ENCODE peak calls at places on chromosomes 5 and 9, in four cellular contexts. Z is GM12878, M is A549, A is K562. X is an unnamed sample.

GRCh38 chr9:8736805-8737204 is 937.2 kb upstream of the DMAC1 start:
- DNase-seq in M (no peak), Z (no peak), A (no peak), X (no peak)

GRCh38 chr9:131274674-131275331 is 1.5 kb downstream of the FAM78A start:
- DNase-seq in A (peak; percentile 69), Z (no peak), M (no peak), X (no peak)

GRCh38 chr5:42636425-42636824 is 120.2 kb upstream of the CCDC152 start:
- DNase-seq in Z (no peak), A (peak; percentile 22), M (no peak), X (no peak)

GRCh38 chr5:82991059-82991458 is 86.1 kb downstream of the TMEM167A start:
- DNase-seq in A (no peak), M (no peak), Z (no peak), X (no peak)

GRCh38 chr9:76921161-76921560 is 15.2 kb upstream of the PRUNE2 start:
- DNase-seq in Z (no peak), M (no peak), A (no peak), X (no peak)

GRCh38 chr9:132241840-132242620 is 80.2 kb downstream of the NTNG2 start:
- DNase-seq in A (peak; percentile 46), Z (no peak), M (no peak), X (no peak)

GRCh38 chr9:115442054-115442453 is 324.1 kb upstream of the TNC start:
- DNase-seq in M (no peak), A (no peak), Z (no peak), X (peak; percentile 69)

GRCh38 chr5:56632199-56632598 is 183.2 kb upstream of the MAP3K1 start:
- DNase-seq in A (no peak), M (no peak), Z (no peak), X (no peak)

GRCh38 chr5:148909766-148910165 is 83.4 kb downstream of the ADRB2 start:
- DNase-seq in M (no peak), Z (no peak), A (no peak), X (no peak)

DNA sequence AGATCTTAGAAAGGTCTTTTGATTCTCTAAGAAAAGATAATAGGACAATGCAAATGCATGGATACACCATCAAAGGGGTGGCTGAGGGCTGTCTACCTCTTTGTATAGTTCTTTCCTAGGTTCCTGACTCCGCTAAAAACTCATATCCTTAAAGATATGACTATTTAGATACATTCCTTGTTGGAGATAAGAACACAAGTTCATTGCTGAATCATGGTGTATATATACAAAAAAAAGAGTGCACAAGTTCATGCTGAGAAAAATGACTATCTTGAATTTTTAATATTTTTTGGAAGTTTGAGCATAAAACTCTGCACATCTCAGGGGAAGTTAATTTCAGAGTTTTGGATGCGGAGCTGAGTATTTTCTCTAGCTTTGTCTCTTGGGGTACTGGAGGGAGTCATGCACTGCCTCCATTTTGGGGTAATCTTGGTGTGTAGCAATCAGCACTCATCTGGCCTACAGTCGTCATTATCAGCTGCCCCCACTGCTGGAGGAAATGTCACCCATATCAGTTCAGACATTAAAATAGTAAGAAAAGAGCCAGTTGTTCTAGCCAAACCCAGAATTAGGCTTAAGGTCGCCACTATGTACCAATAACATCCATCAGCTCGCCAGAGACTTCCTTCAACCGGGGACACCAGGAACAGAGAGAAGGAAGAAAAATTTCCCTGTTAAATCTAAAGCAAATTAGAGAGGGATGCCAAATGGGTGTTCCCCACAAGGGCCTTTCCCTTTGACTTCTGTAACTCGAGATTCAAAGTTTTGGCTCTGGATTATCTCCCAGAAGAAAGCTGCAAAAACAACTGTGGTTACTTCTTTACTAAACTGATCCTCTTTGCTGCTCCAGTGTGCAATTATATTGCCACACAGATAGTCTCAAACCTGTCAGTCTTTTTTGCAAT is 49.0 kb downstream of the PTTG1 start:
- DNase-seq in A (no peak), Z (no peak), M (no peak), X (peak; percentile 58)
- TF ChIP-seq ELK1 in A (no peak), Z (no peak), M (no peak), X (no peak)

GRCh38 chr9:136374183-136374575 is 710 bp upstream of the CARD9 start:
- DNase-seq in M (no peak), A (no peak), Z (no peak), X (no peak)

GRCh38 chr9:136372006-136372405 is 1.5 kb downstream of the CARD9 start:
- DNase-seq in Z (no peak), A (no peak), M (no peak), X (no peak)

GRCh38 chr9:136373300-136374182 is at the start of gene CARD9:
- DNase-seq in M (no peak), Z (no peak), A (peak; percentile 68), X (no peak)

GRCh38 chr9:136370687-136371530 is 2.6 kb downstream of the CARD9 start:
- DNase-seq in A (no peak), Z (no peak), M (no peak), X (peak; percentile 59)

GRCh38 chr9:136372561-136373299 is 739 bp downstream of the CARD9 start:
- DNase-seq in M (no peak), Z (no peak), A (peak; percentile 71), X (peak; percentile 86)
- TF ChIP-seq ELK1 in M (no peak), Z (no peak), A (no peak), X (no peak)

GRCh38 chr9:110282023-110282766 is 25.9 kb upstream of the TXN start:
- DNase-seq in M (no peak), Z (no peak), A (no peak), X (no peak)

GRCh38 chr9:110284211-110284849 is 28.0 kb upstream of the TXN start:
- DNase-seq in M (no peak), A (no peak), Z (no peak), X (no peak)

GRCh38 chr9:110287289-110287680 is 31.0 kb upstream of the TXN start:
- DNase-seq in Z (no peak), A (no peak), M (no peak), X (no peak)

GRCh38 chr9:110283736-110284135 is 27.4 kb upstream of the TXN start:
- DNase-seq in A (no peak), M (no peak), Z (no peak), X (no peak)

GRCh38 chr9:110282767-110283136 is 26.4 kb upstream of the TXN start:
- DNase-seq in A (no peak), M (no peak), Z (no peak), X (no peak)
- TF ChIP-seq ELK1 in A (no peak), M (no peak), Z (no peak), X (no peak)

GRCh38 chr5:54545796-54546195 is 28.2 kb downstream of the SNX18 start:
- DNase-seq in M (no peak), A (no peak), Z (no peak), X (no peak)
- TF ChIP-seq ELK1 in M (no peak), A (no peak), Z (no peak), X (no peak)

DNA sequence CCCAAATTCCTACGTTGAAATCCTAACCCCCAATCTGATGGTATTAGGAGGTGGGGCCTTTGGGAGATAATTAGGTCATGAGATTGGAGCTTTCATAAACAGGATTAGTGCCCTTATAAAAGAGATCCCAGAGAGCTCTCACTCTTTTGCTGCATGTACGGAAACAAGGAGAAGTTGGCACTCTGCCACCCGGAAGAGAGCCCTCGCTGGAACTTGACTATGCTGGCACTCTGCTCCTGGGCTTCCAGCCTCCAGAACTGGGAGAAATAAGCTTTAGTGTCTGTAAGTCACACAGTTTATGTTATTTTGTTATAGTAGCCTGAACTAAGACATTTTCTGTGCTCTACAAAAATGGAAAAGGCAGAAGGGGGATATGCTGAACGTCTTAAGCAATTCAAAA is 17.5 kb downstream of the NFIB start:
- DNase-seq in M (no peak), Z (no peak), A (no peak), X (no peak)
- TF ChIP-seq ELK1 in M (no peak), Z (no peak), A (no peak), X (no peak)

GRCh38 chr5:76637490-76637889 is 14.3 kb upstream of the F2RL2 start:
- DNase-seq in A (no peak), Z (no peak), M (no peak), X (no peak)

GRCh38 chr5:76643371-76643770 is 20.2 kb upstream of the F2RL2 start:
- DNase-seq in A (no peak), M (no peak), Z (no peak), X (no peak)

GRCh38 chr5:76638466-76638865 is 15.3 kb upstream of the F2RL2 start:
- DNase-seq in Z (peak; percentile 11), A (no peak), M (no peak), X (no peak)

GRCh38 chr5:76642390-76643040 is 19.3 kb upstream of the F2RL2 start:
- DNase-seq in Z (no peak), M (no peak), A (no peak), X (peak; percentile 49)

GRCh38 chr5:76641514-76642120 is 18.4 kb upstream of the F2RL2 start:
- DNase-seq in Z (peak; percentile 15), M (peak; percentile 58), A (peak; percentile 62), X (peak; percentile 79)
- TF ChIP-seq ELK1 in Z (no peak), M (no peak), A (no peak), X (no peak)

GRCh38 chr5:107809201-107810034 is 138.7 kb upstream of the EFNA5 start:
- DNase-seq in A (no peak), Z (no peak), M (no peak), X (peak; percentile 48)

GRCh38 chr5:107806705-107807104 is 136.0 kb upstream of the EFNA5 start:
- DNase-seq in Z (no peak), A (no peak), M (peak; percentile 46), X (peak; percentile 80)

GRCh38 chr5:107806271-107806670 is 135.5 kb upstream of the EFNA5 start:
- DNase-seq in Z (no peak), M (no peak), A (no peak), X (no peak)

GRCh38 chr5:107805819-107806218 is 135.1 kb upstream of the EFNA5 start:
- DNase-seq in M (no peak), A (no peak), Z (no peak), X (no peak)

GRCh38 chr5:107808671-107809137 is 138.0 kb upstream of the EFNA5 start:
- DNase-seq in A (no peak), Z (no peak), M (no peak), X (no peak)
- TF ChIP-seq ELK1 in A (no peak), Z (no peak), M (no peak), X (no peak)

DNA sequence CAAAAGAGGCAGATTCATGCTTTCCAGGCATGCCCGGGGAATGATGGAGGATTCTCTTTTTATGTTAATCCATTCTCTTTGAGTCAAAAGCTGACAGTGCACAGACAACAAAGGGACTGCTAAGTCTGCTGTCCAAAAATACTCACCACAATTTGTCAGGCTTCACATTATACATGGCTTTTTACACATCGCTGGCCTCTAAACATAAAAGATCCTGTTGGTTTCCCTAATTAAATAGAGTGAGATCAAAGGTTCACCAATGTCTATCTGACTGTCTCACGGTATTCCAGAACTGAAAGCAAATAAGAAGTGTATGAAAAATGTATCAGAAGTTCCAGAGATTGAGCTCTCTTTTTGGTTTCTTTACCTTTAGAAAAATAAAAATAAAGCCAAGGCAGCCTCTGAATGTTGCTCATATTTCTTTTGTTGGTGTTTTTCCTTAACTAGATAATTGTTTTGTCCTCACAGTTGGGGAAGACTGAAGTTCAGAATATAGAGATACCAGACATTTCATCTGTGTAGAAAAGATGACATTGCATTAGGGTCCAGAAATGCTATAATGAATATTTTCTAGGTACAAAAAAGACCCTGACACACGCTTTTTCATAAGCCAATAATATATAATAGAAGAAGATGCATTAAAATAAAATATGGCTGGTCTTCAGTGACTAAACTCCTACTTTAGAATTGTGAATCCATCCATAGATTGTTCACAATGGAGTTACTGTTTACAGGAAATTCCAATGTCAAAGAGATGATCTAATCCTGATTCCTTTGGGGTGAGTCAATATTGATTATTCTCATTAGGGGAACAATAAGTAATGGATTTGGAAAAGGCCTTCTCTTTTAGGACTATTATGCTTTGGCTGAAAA is 688.2 kb upstream of the CDH6 start:
- DNase-seq in M (no peak), A (no peak), Z (no peak), X (peak; percentile 64)
- TF ChIP-seq ELK1 in M (no peak), A (no peak), Z (no peak), X (no peak)